ENCODE peak calls at places on chromosomes 6 and 20, in ten cellular contexts. One of them, this sample, is unnamed.

GRCh38 chr6:31407699-31408098 is 4.3 kb downstream of the MICA start:
- DNase-seq in lung: no peak
- DNase-seq in heart right ventricle: no peak
- DNase-seq in epithelial cell of esophagus: peak; percentile 64
- DNase-seq in HCT116: no peak
- DNase-seq in heart left ventricle: no peak
- DNase-seq in IMR-90: peak; percentile 78
- DNase-seq in OCI-LY7: no peak
- DNase-seq in foreskin fibroblast: peak; percentile 53
- DNase-seq in psoas muscle: no peak
- DNase-seq in this sample: no peak

GRCh38 chr20:1934578-1935573 is 39.7 kb downstream of the SIRPA start:
- DNase-seq in OCI-LY7: no peak
- DNase-seq in epithelial cell of esophagus: peak; percentile 98
- DNase-seq in IMR-90: peak; percentile 78
- DNase-seq in heart right ventricle: peak; percentile 73
- DNase-seq in heart left ventricle: no peak
- DNase-seq in HCT116: no peak
- DNase-seq in lung: peak; percentile 54
- DNase-seq in psoas muscle: peak; percentile 88
- DNase-seq in foreskin fibroblast: peak; percentile 76
- DNase-seq in this sample: no peak

GRCh38 chr20:32451682-32452461 is 93.7 kb downstream of the ASXL1 start:
- DNase-seq in epithelial cell of esophagus: no peak
- DNase-seq in lung: no peak
- DNase-seq in heart right ventricle: no peak
- DNase-seq in heart left ventricle: no peak
- DNase-seq in HCT116: no peak
- DNase-seq in IMR-90: no peak
- DNase-seq in psoas muscle: no peak
- DNase-seq in foreskin fibroblast: no peak
- DNase-seq in OCI-LY7: no peak
- DNase-seq in this sample: no peak

GRCh38 chr6:23940466-23940865 is 185.5 kb upstream of the NRSN1 start:
- DNase-seq in epithelial cell of esophagus: no peak
- DNase-seq in OCI-LY7: no peak
- DNase-seq in HCT116: no peak
- DNase-seq in lung: no peak
- DNase-seq in IMR-90: no peak
- DNase-seq in heart left ventricle: no peak
- DNase-seq in foreskin fibroblast: no peak
- DNase-seq in heart right ventricle: no peak
- DNase-seq in psoas muscle: no peak
- DNase-seq in this sample: no peak

GRCh38 chr20:56328861-56329260 is 29.9 kb upstream of the FAM210B start:
- DNase-seq in heart right ventricle: no peak
- DNase-seq in psoas muscle: no peak
- DNase-seq in OCI-LY7: peak; percentile 12
- DNase-seq in HCT116: no peak
- DNase-seq in IMR-90: peak; percentile 8
- DNase-seq in heart left ventricle: no peak
- DNase-seq in foreskin fibroblast: no peak
- DNase-seq in epithelial cell of esophagus: peak; percentile 35
- DNase-seq in lung: no peak
- DNase-seq in this sample: no peak

GRCh38 chr6:79077680-79078056 is 386 bp downstream of the PHIP start:
- DNase-seq in psoas muscle: no peak
- DNase-seq in heart right ventricle: no peak
- DNase-seq in heart left ventricle: peak; percentile 56
- DNase-seq in HCT116: no peak
- DNase-seq in lung: peak; percentile 57
- DNase-seq in epithelial cell of esophagus: peak; percentile 54
- DNase-seq in OCI-LY7: peak; percentile 73
- DNase-seq in foreskin fibroblast: no peak
- DNase-seq in IMR-90: no peak
- DNase-seq in this sample: no peak

GRCh38 chr20:4006640-4007039 is 8.7 kb downstream of the RNF24 start:
- DNase-seq in HCT116: no peak
- DNase-seq in epithelial cell of esophagus: no peak
- DNase-seq in lung: no peak
- DNase-seq in heart right ventricle: peak; percentile 62
- DNase-seq in OCI-LY7: no peak
- DNase-seq in heart left ventricle: peak; percentile 65
- DNase-seq in IMR-90: no peak
- DNase-seq in foreskin fibroblast: no peak
- DNase-seq in psoas muscle: peak; percentile 76
- DNase-seq in this sample: no peak

GRCh38 chr20:21767739-21768223 is 62.3 kb downstream of the PAX1 start:
- DNase-seq in lung: no peak
- DNase-seq in HCT116: no peak
- DNase-seq in heart left ventricle: no peak
- DNase-seq in psoas muscle: no peak
- DNase-seq in OCI-LY7: no peak
- DNase-seq in foreskin fibroblast: no peak
- DNase-seq in IMR-90: no peak
- DNase-seq in heart right ventricle: no peak
- DNase-seq in epithelial cell of esophagus: no peak
- DNase-seq in this sample: no peak

GRCh38 chr20:37545516-37545915 is 17.8 kb upstream of the BLCAP start:
- DNase-seq in foreskin fibroblast: no peak
- DNase-seq in psoas muscle: no peak
- DNase-seq in epithelial cell of esophagus: no peak
- DNase-seq in IMR-90: no peak
- DNase-seq in OCI-LY7: no peak
- DNase-seq in heart right ventricle: no peak
- DNase-seq in heart left ventricle: no peak
- DNase-seq in HCT116: no peak
- DNase-seq in lung: no peak
- DNase-seq in this sample: no peak

GRCh38 chr20:20353574-20353973 is 14.3 kb upstream of the INSM1 start:
- DNase-seq in foreskin fibroblast: no peak
- DNase-seq in lung: no peak
- DNase-seq in heart left ventricle: no peak
- DNase-seq in epithelial cell of esophagus: no peak
- DNase-seq in IMR-90: no peak
- DNase-seq in HCT116: no peak
- DNase-seq in heart right ventricle: no peak
- DNase-seq in psoas muscle: no peak
- DNase-seq in OCI-LY7: no peak
- DNase-seq in this sample: no peak
- TF ChIP-seq CTCF in foreskin fibroblast: no peak
- TF ChIP-seq CTCF in lung: no peak
- TF ChIP-seq CTCF in heart left ventricle: no peak
- TF ChIP-seq CTCF in epithelial cell of esophagus: no peak
- TF ChIP-seq CTCF in IMR-90: no peak
- TF ChIP-seq CTCF in HCT116: no peak
- TF ChIP-seq CTCF in heart right ventricle: no peak
- TF ChIP-seq CTCF in psoas muscle: no peak
- TF ChIP-seq CTCF in OCI-LY7: no peak
- TF ChIP-seq CTCF in this sample: no peak

DNA sequence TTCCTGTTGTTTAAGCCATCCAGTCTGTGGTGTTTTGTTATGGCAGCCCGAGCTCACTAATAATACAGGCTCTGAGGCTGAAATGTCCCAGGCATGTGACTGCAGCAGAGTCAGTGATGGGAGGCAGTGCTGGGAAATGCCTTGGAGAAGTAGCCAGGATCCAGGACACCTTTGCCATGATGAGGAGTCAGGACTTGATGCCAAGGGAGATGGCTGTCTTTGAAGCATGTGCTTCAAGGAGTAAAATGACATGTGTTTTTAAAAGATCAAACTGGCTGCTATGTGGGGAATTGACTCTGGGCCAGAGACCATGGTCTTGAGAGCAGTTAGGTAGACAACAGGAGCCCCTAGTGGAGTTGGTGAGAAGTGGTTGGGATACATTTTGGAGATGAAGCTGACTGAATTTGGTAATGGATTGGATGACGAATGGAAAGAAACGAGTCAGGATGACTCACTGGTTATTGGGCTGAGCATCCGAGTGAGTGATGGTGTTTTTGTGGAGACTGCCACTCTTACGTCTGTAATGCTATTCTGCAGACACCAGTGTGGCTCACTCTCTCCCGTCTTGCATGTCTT is 322.2 kb downstream of the PLCB1 start:
- DNase-seq in psoas muscle: no peak
- DNase-seq in heart left ventricle: no peak
- DNase-seq in heart right ventricle: no peak
- DNase-seq in lung: no peak
- DNase-seq in IMR-90: peak; percentile 97
- DNase-seq in foreskin fibroblast: peak; percentile 93
- DNase-seq in HCT116: peak; percentile 41
- DNase-seq in epithelial cell of esophagus: peak; percentile 52
- DNase-seq in OCI-LY7: peak; percentile 53
- DNase-seq in this sample: no peak
- TF ChIP-seq CTCF in psoas muscle: no peak
- TF ChIP-seq CTCF in heart left ventricle: peak; percentile 19
- TF ChIP-seq CTCF in heart right ventricle: peak; percentile 38
- TF ChIP-seq CTCF in lung: no peak
- TF ChIP-seq CTCF in IMR-90: peak; percentile 73
- TF ChIP-seq CTCF in foreskin fibroblast: peak; percentile 59
- TF ChIP-seq CTCF in HCT116: peak; percentile 51
- TF ChIP-seq CTCF in epithelial cell of esophagus: no peak
- TF ChIP-seq CTCF in OCI-LY7: peak; percentile 71
- TF ChIP-seq CTCF in this sample: no peak

DNA sequence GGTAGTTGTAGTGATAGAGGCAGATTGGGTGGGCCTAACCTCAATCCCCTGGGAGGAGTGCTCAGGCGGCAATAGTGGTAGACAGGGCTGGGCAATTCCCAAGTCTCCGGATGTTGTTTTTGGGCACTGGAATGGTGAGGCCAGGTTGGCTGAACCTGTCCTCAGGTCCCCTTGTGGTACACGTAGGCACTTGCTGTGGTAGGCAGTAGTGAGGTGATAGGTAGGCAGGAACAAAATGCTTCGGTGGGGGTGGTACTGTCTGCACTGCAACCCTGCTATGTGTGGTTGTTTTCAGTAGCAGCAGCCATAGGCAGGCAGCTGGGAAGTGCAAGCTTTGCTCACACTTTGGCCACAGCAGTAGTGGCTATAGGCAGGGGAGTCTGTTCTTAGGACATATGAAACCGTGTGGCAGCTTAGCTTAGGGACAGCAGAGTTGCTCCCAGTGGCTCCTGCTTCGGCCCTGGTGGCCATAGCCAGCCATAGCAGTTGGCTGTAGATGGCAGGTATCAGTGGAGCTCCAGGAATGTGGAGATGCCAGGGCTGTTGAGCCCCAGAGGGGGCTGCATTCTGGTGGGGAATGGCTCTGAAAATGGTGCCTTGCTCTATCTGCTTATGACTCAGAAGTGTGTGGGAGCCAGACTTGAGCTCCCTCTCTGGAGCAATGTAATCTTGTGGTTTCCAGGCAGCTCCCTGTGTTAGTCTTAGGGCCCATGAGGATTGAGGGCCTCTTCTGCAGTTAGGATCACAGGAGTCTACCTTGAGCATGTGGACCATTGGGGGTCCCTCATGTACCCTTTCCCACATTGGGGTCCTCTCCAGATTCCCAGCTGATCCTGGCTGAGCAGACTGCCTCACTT is 241.8 kb upstream of the BMP2 start:
- DNase-seq in lung: no peak
- DNase-seq in HCT116: no peak
- DNase-seq in IMR-90: peak; percentile 54
- DNase-seq in psoas muscle: no peak
- DNase-seq in epithelial cell of esophagus: no peak
- DNase-seq in foreskin fibroblast: no peak
- DNase-seq in heart left ventricle: no peak
- DNase-seq in heart right ventricle: no peak
- DNase-seq in OCI-LY7: no peak
- DNase-seq in this sample: no peak
- TF ChIP-seq CTCF in lung: no peak
- TF ChIP-seq CTCF in HCT116: no peak
- TF ChIP-seq CTCF in IMR-90: no peak
- TF ChIP-seq CTCF in psoas muscle: no peak
- TF ChIP-seq CTCF in epithelial cell of esophagus: peak; percentile 11
- TF ChIP-seq CTCF in foreskin fibroblast: no peak
- TF ChIP-seq CTCF in heart left ventricle: no peak
- TF ChIP-seq CTCF in heart right ventricle: no peak
- TF ChIP-seq CTCF in OCI-LY7: no peak
- TF ChIP-seq CTCF in this sample: no peak

GRCh38 chr20:10094566-10095173 is 59.9 kb downstream of the ANKEF1 start:
- DNase-seq in heart left ventricle: no peak
- DNase-seq in HCT116: no peak
- DNase-seq in epithelial cell of esophagus: peak; percentile 26
- DNase-seq in foreskin fibroblast: peak; percentile 20
- DNase-seq in lung: no peak
- DNase-seq in psoas muscle: no peak
- DNase-seq in IMR-90: no peak
- DNase-seq in heart right ventricle: no peak
- DNase-seq in OCI-LY7: no peak
- DNase-seq in this sample: no peak
- TF ChIP-seq CTCF in heart left ventricle: no peak
- TF ChIP-seq CTCF in HCT116: no peak
- TF ChIP-seq CTCF in epithelial cell of esophagus: peak; percentile 23
- TF ChIP-seq CTCF in foreskin fibroblast: no peak
- TF ChIP-seq CTCF in lung: no peak
- TF ChIP-seq CTCF in psoas muscle: no peak
- TF ChIP-seq CTCF in IMR-90: no peak
- TF ChIP-seq CTCF in heart right ventricle: no peak
- TF ChIP-seq CTCF in OCI-LY7: no peak
- TF ChIP-seq CTCF in this sample: no peak

DNA sequence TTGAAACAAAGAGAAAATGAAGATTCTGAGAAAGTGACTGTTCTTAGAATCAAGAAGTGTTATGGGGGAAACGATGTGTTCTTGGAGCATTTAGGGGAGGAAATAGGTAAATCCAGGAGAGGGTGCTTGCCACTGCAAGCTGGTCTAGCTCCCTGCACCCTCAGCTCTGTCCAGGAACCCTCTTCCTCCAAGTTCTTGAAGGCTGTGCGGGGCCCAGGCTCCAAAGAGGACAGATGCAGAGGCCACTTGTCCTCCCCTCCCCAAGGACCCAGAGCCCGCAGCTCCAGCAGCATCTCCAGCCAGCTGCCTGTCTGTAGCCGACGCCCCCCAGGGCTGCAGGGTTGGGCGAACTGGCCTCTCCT is 87.9 kb downstream of the CDC5L start:
- DNase-seq in psoas muscle: no peak
- DNase-seq in OCI-LY7: no peak
- DNase-seq in foreskin fibroblast: no peak
- DNase-seq in IMR-90: no peak
- DNase-seq in heart right ventricle: no peak
- DNase-seq in heart left ventricle: no peak
- DNase-seq in lung: no peak
- DNase-seq in HCT116: no peak
- DNase-seq in epithelial cell of esophagus: no peak
- DNase-seq in this sample: no peak
- TF ChIP-seq CTCF in psoas muscle: no peak
- TF ChIP-seq CTCF in OCI-LY7: no peak
- TF ChIP-seq CTCF in foreskin fibroblast: no peak
- TF ChIP-seq CTCF in IMR-90: no peak
- TF ChIP-seq CTCF in heart right ventricle: no peak
- TF ChIP-seq CTCF in heart left ventricle: no peak
- TF ChIP-seq CTCF in lung: no peak
- TF ChIP-seq CTCF in HCT116: no peak
- TF ChIP-seq CTCF in epithelial cell of esophagus: no peak
- TF ChIP-seq CTCF in this sample: no peak

GRCh38 chr6:157669747-157670216 is 153.3 kb upstream of the SNX9 start:
- DNase-seq in lung: peak; percentile 68
- DNase-seq in HCT116: no peak
- DNase-seq in heart right ventricle: peak; percentile 87
- DNase-seq in OCI-LY7: no peak
- DNase-seq in psoas muscle: peak; percentile 90
- DNase-seq in IMR-90: peak; percentile 71
- DNase-seq in heart left ventricle: peak; percentile 78
- DNase-seq in foreskin fibroblast: peak; percentile 77
- DNase-seq in epithelial cell of esophagus: peak; percentile 75
- DNase-seq in this sample: no peak
- TF ChIP-seq CTCF in lung: no peak
- TF ChIP-seq CTCF in HCT116: no peak
- TF ChIP-seq CTCF in heart right ventricle: peak; percentile 36
- TF ChIP-seq CTCF in OCI-LY7: no peak
- TF ChIP-seq CTCF in psoas muscle: peak; percentile 42
- TF ChIP-seq CTCF in IMR-90: peak; percentile 29
- TF ChIP-seq CTCF in heart left ventricle: peak; percentile 14
- TF ChIP-seq CTCF in foreskin fibroblast: peak; percentile 16
- TF ChIP-seq CTCF in epithelial cell of esophagus: peak; percentile 44
- TF ChIP-seq CTCF in this sample: no peak